ENCODE peak calls at places on chromosomes 2 and 18, in five cellular contexts. W is trophoblast cell, D is H9, E is neuronal stem cell, C is mesenchymal stem cell. B is an unnamed sample.

GRCh38 chr2:144426981-144427479 is 92.9 kb downstream of the ZEB2 start:
- DNase-seq in W (no peak), D (no peak), E (no peak), C (peak; percentile 92), B (peak; percentile 89)

GRCh38 chr2:20496069-20496468 is 49.2 kb downstream of the RHOB start:
- DNase-seq in W (peak; percentile 99), D (no peak), E (no peak), C (peak; percentile 78), B (peak; percentile 68)

GRCh38 chr18:62647179-62647578 is 68.2 kb upstream of the PHLPP1 start:
- DNase-seq in W (no peak), D (no peak), E (no peak), C (no peak), B (no peak)

GRCh38 chr2:11871421-11871820 is 125.0 kb downstream of the LPIN1 start:
- DNase-seq in W (no peak), D (no peak), E (no peak), C (no peak), B (no peak)

GRCh38 chr2:25787020-25787419 is 91.3 kb downstream of the ASXL2 start:
- DNase-seq in W (peak; percentile 71), D (no peak), E (no peak), C (no peak), B (no peak)

GRCh38 chr2:188726561-188727247 is 247.5 kb upstream of the COL3A1 start:
- DNase-seq in W (no peak), D (no peak), E (no peak), C (no peak), B (no peak)

GRCh38 chr2:133130548-133131246 is 437.6 kb downstream of the NCKAP5 start:
- DNase-seq in W (no peak), D (no peak), E (no peak), C (peak; percentile 23), B (peak; percentile 79)

GRCh38 chr2:72143441-72144356 is 4.0 kb downstream of the CYP26B1 start:
- DNase-seq in W (peak; percentile 16), D (peak; percentile 57), E (no peak), C (peak; percentile 32), B (no peak)

GRCh38 chr2:27162151-27163121 is 13.6 kb downstream of the TCF23 start:
- DNase-seq in W (peak; percentile 77), D (no peak), E (no peak), C (peak; percentile 19), B (peak; percentile 62)

GRCh38 chr2:127054604-127054930 is 52.4 kb downstream of the BIN1 start:
- DNase-seq in W (no peak), D (no peak), E (no peak), C (no peak), B (no peak)

GRCh38 chr18:70442933-70443332 is 154.1 kb downstream of the SOCS6 start:
- DNase-seq in W (no peak), D (no peak), E (no peak), C (no peak), B (no peak)

GRCh38 chr18:66676699-66677098 is 72.8 kb upstream of the CDH19 start:
- DNase-seq in W (no peak), D (no peak), E (no peak), C (no peak), B (no peak)

GRCh38 chr2:234422895-234423505 is 73.9 kb downstream of the ARL4C start:
- DNase-seq in W (peak; percentile 47), D (no peak), E (no peak), C (no peak), B (no peak)

GRCh38 chr2:2187196-2187595 is 143.9 kb downstream of the MYT1L start:
- DNase-seq in W (no peak), D (no peak), E (peak; percentile 8), C (no peak), B (no peak)

GRCh38 chr2:46066591-46066990 is 230.6 kb upstream of the EPAS1 start:
- DNase-seq in W (no peak), D (no peak), E (no peak), C (peak; percentile 65), B (peak; percentile 55)

GRCh38 chr2:112794131-112794733 is 9.9 kb upstream of the IL1A start:
- DNase-seq in W (peak; percentile 98), D (no peak), E (no peak), C (peak; percentile 89), B (peak; percentile 96)

GRCh38 chr2:105081006-105081701 is 43.3 kb downstream of the MRPS9 start:
- DNase-seq in W (peak; percentile 81), D (peak; percentile 65), E (no peak), C (no peak), B (peak; percentile 46)

GRCh38 chr18:9869713-9870430 is 15.9 kb upstream of the TXNDC2 start:
- DNase-seq in W (peak; percentile 81), D (no peak), E (no peak), C (peak; percentile 88), B (peak; percentile 64)

GRCh38 chr2:203846490-203847105 is 21.0 kb upstream of the CTLA4 start:
- DNase-seq in W (no peak), D (no peak), E (no peak), C (no peak), B (no peak)

GRCh38 chr2:127108090-127108523 is 1.2 kb upstream of the BIN1 start:
- DNase-seq in W (no peak), D (peak; percentile 31), E (no peak), C (no peak), B (no peak)

GRCh38 chr2:190961918-190962487 is 52.0 kb downstream of the STAT1 start:
- DNase-seq in W (peak; percentile 35), D (no peak), E (no peak), C (peak; percentile 52), B (no peak)

GRCh38 chr2:147623328-147623727 is 221.5 kb upstream of the ACVR2A start:
- DNase-seq in W (no peak), D (no peak), E (no peak), C (no peak), B (no peak)

GRCh38 chr2:120963997-120964396 is 228.3 kb downstream of the GLI2 start:
- DNase-seq in W (no peak), D (no peak), E (no peak), C (peak; percentile 35), B (peak; percentile 60)

GRCh38 chr2:32064021-32064678 is 794 bp downstream of the SPAST start:
- DNase-seq in W (peak; percentile 25), D (peak; percentile 31), E (no peak), C (peak; percentile 21), B (no peak)

GRCh38 chr18:80191907-80192652 is 55.2 kb downstream of the PARD6G start:
- DNase-seq in W (no peak), D (no peak), E (no peak), C (no peak), B (no peak)

GRCh38 chr2:230674401-230674800 is 38.2 kb upstream of the CAB39 start:
- DNase-seq in W (no peak), D (no peak), E (no peak), C (no peak), B (no peak)

GRCh38 chr2:58293056-58293455 is 51.9 kb upstream of the FANCL start:
- DNase-seq in W (peak; percentile 17), D (no peak), E (no peak), C (no peak), B (no peak)

GRCh38 chr2:28904295-28904694 is 9.8 kb downstream of the WDR43 start:
- DNase-seq in W (peak; percentile 67), D (no peak), E (no peak), C (peak; percentile 68), B (peak; percentile 59)

GRCh38 chr2:165576409-165576808 is 106.9 kb downstream of the CSRNP3 start:
- DNase-seq in W (no peak), D (no peak), E (no peak), C (peak; percentile 40), B (no peak)

GRCh38 chr18:57542126-57542525 is 44.4 kb downstream of the FECH start:
- DNase-seq in W (no peak), D (no peak), E (no peak), C (no peak), B (peak; percentile 86)

GRCh38 chr2:121649652-121650553 is 641 bp upstream of the CLASP1 start:
- DNase-seq in W (peak; percentile 90), D (peak; percentile 88), E (peak; percentile 87), C (peak; percentile 94), B (peak; percentile 90)

DNA sequence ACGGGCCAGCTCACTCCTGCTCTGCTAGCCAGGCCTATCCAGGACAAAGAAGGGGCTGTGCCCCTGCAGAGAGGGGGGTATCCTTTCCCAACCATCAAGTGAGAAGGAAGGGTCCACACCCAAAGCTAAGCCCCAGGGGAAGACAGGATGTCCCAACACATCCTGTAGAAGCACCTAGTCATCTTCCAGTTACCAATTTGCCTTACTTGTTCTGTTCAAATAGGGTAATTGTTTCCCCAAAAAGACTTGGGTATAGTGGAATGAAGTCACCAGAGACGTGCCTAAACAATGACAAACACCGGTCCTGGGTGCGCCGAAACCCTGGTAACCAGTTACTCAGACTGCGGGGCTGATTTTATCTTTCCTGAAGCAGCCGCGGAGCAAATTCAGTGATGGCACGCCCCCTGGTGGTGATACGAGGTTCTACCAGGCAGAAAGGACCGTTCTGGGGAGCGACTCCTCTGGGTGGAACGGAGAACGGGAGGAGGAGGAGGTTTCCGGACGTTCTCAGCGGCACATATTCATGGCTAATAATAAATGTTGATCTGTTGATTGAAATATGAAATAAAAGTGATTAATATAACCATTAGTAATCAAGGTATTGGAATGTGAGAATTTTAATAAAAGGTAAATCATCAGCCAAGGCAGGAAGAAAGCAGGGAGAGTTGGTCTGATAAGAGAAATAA is 109.3 kb upstream of the STON1 start:
- DNase-seq in W (peak; percentile 99), D (peak; percentile 89), E (peak; percentile 88), C (peak; percentile 87), B (peak; percentile 88)
- H4K91ac ChIP-seq in W (peak overlapping the region; percentile 81), D (no peak overlapping the region), E (no peak overlapping the region), C (no peak overlapping the region), B (peak overlapping the region; percentile 45)

DNA sequence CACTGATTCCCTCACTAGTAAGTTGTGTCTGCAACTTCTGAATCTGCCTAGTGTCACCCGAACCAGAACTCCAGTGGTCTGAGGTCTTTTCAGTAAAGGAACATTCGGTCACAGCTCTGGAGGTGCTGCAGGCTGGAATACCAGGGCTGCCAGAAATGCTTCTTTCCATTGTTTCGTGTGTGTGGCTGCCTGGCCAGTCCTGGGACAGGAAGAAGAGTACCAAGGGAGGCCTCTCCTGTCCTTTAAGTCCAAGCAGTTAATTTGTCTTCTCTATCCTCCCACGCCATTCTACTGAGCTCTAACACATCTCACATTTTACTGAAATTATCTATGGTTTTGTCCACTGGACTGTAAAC is 196.0 kb downstream of the LNPK start:
- DNase-seq in W (peak; percentile 43), D (peak; percentile 32), E (no peak), C (peak; percentile 3), B (no peak)
- H4K91ac ChIP-seq in W (peak overlapping the region; percentile 4), D (no peak overlapping the region), E (no peak overlapping the region), C (no peak overlapping the region), B (no peak overlapping the region)

GRCh38 chr2:236831698-236832097 is 254.0 kb upstream of the COPS8 start:
- DNase-seq in W (no peak), D (no peak), E (no peak), C (no peak), B (no peak)
- H4K91ac ChIP-seq in W (no peak overlapping the region), D (no peak overlapping the region), E (no peak overlapping the region), C (no peak overlapping the region), B (no peak overlapping the region)

DNA sequence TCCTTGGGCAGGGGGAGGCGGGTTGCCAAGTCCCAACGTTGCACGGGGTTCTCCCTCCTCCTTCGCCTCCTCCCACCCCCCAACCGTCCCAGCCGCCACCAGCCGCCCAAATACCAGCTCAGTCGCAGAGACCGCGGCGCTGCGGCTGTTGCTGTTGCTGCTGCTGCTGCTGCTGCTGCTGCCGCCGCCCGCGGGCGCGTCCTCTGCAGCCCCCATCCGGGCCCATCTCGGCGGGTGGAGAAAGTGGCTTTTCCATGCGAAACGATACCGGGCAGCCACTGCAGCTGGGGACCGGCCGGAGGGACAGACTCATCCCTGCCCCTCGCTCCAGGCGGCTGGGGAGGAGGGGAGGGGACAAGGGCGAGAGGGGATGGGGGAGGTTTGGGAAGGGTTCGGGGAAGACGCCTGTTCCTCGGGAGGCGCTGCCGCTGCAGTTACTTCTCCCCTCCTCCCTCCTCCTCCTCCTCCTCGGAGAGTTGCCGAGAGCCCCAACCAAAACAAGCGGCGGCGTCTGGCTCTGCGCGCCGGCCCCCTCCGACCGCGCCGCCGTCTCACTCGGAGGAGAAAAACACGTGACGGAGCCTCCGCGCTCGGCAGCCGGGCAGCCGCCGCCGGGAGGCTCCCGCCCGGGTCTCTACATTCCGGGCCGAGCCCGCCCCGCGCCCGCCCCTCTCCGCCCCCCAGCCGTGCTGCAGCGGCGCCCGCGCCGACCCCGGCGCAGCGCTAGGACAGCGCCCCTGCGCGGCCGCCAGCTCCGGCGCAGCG is at the start of gene IRS1:
- DNase-seq in W (peak; percentile 53), D (peak; percentile 78), E (peak; percentile 80), C (peak; percentile 89), B (peak; percentile 79)
- H4K91ac ChIP-seq in W (peak within 1 kb of the TSS; percentile 47), D (no peak within 1 kb of the TSS), E (no peak within 1 kb of the TSS), C (peak within 1 kb of the TSS; percentile 98), B (peak within 1 kb of the TSS; percentile 91)

B was measured in IMR-90.